ENCODE peak calls at places on chromosomes 7 and 10, in five cellular contexts. V, O, S, D and T are unnamed samples.

GRCh38 chr7:13908667-13909382 is 80.6 kb downstream of the ETV1 start:
- DNase-seq in S (no peak), V (no peak), D (peak), O (no peak), T (no peak)

GRCh38 chr10:73999703-74000102 is 1.8 kb downstream of the VCL start:
- DNase-seq in D (no peak), V (no peak), S (no peak), O (no peak), T (no peak)

GRCh38 chr7:75702515-75702914 is 36.2 kb downstream of the HIP1 start:
- DNase-seq in V (no peak), S (no peak), D (no peak), O (no peak), T (no peak)

GRCh38 chr10:72031706-72032105 is 56.6 kb downstream of the SPOCK2 start:
- DNase-seq in V (no peak), D (no peak), O (no peak), S (no peak), T (no peak)

GRCh38 chr10:43188702-43189101 is 50.5 kb downstream of the CSGALNACT2 start:
- DNase-seq in V (no peak), S (no peak), O (no peak), D (no peak), T (no peak)

GRCh38 chr10:79093658-79094411 is 25.1 kb downstream of the ZMIZ1 start:
- DNase-seq in D (no peak), O (peak), V (peak), S (peak), T (peak)

GRCh38 chr7:64180989-64181388 is 26.0 kb upstream of the ZNF735 start:
- DNase-seq in D (no peak), V (no peak), O (no peak), S (no peak), T (peak)

GRCh38 chr7:116200963-116201362 is 9.4 kb upstream of the TES start:
- DNase-seq in O (no peak), V (no peak), S (no peak), D (no peak), T (no peak)

GRCh38 chr7:91230503-91230902 is 33.7 kb upstream of the FZD1 start:
- DNase-seq in S (no peak), D (no peak), O (no peak), V (no peak), T (no peak)

GRCh38 chr7:70774895-70775527 is 356.9 kb upstream of the GALNT17 start:
- DNase-seq in D (no peak), O (no peak), V (no peak), S (no peak), T (no peak)

GRCh38 chr10:15451137-15452094 is 80.3 kb upstream of the FAM171A1 start:
- DNase-seq in S (no peak), V (no peak), D (no peak), O (no peak), T (peak)

GRCh38 chr7:83267141-83267631 is 104.5 kb upstream of the PCLO start:
- DNase-seq in V (no peak), D (no peak), O (no peak), S (no peak), T (no peak)

GRCh38 chr7:135493362-135493761 is 16.5 kb downstream of the CNOT4 start:
- DNase-seq in S (no peak), D (no peak), V (no peak), O (no peak), T (no peak)

GRCh38 chr7:101702362-101702850 is 73.3 kb upstream of the MYL10 start:
- DNase-seq in O (no peak), S (no peak), V (no peak), D (peak), T (no peak)

GRCh38 chr10:70759769-70760168 is 25.4 kb downstream of the TBATA start:
- DNase-seq in S (no peak), D (no peak), O (no peak), V (no peak), T (no peak)

GRCh38 chr7:41628926-41629325 is 74.0 kb downstream of the INHBA start:
- DNase-seq in V (no peak), S (no peak), D (no peak), O (no peak), T (no peak)

GRCh38 chr7:156897673-156898072 is 4.7 kb upstream of the LMBR1 start:
- DNase-seq in O (no peak), V (no peak), D (no peak), S (no peak), T (no peak)

GRCh38 chr10:22320591-22321155 is at the start of gene BMI1:
- DNase-seq in D (no peak), S (peak), O (peak), V (peak), T (peak)

GRCh38 chr10:13658864-13659685 is 72.3 kb downstream of the PRPF18 start:
- DNase-seq in V (no peak), S (peak), O (no peak), D (no peak), T (no peak)

GRCh38 chr10:4073912-4074311 is 288.9 kb upstream of the KLF6 start:
- DNase-seq in D (no peak), V (no peak), O (no peak), S (no peak), T (no peak)

GRCh38 chr10:44467090-44467489 is 82.2 kb upstream of the CXCL12 start:
- DNase-seq in O (no peak), V (no peak), D (no peak), S (no peak), T (no peak)

GRCh38 chr10:79047875-79048638 is 20.7 kb upstream of the ZMIZ1 start:
- DNase-seq in V (no peak), S (no peak), O (no peak), D (no peak), T (peak)

GRCh38 chr7:151120896-151121295 is 34.6 kb downstream of the AGAP3 start:
- DNase-seq in S (no peak), V (no peak), D (no peak), O (no peak), T (no peak)

GRCh38 chr7:128406147-128406985 is 3.4 kb downstream of the IMPDH1 start:
- DNase-seq in S (no peak), D (no peak), V (peak), O (no peak), T (no peak)

GRCh38 chr7:47336178-47337020 is 245.5 kb downstream of the TNS3 start:
- DNase-seq in S (no peak), D (no peak), V (no peak), O (no peak), T (no peak)

GRCh38 chr10:6671976-6672375 is 91.9 kb upstream of the PRKCQ start:
- DNase-seq in V (no peak), S (no peak), D (no peak), O (no peak), T (no peak)

GRCh38 chr10:46171661-46172060 is 115.1 kb upstream of the ANTXRL start:
- DNase-seq in D (no peak), S (no peak), V (no peak), O (no peak), T (no peak)

GRCh38 chr7:39589323-39590111 is 23.3 kb downstream of the YAE1 start:
- DNase-seq in D (peak), O (peak), V (no peak), S (peak), T (peak)

GRCh38 chr7:2699289-2699620 is 11.3 kb downstream of the AMZ1 start:
- DNase-seq in V (no peak), O (no peak), D (no peak), S (no peak), T (no peak)

GRCh38 chr10:25068152-25069058 is 52.0 kb downstream of the THNSL1 start:
- DNase-seq in D (no peak), S (no peak), O (no peak), V (no peak), T (no peak)

GRCh38 chr10:91471602-91472001 is 61.5 kb downstream of the HECTD2 start:
- DNase-seq in S (no peak), O (no peak), D (no peak), V (no peak), T (no peak)

GRCh38 chr7:2979951-2980350 is 63.7 kb downstream of the CARD11 start:
- DNase-seq in S (no peak), V (no peak), D (no peak), O (no peak), T (no peak)

GRCh38 chr7:100044719-100045118 is 4.9 kb upstream of the ZSCAN21 start:
- DNase-seq in O (no peak), D (no peak), V (no peak), S (no peak), T (peak)

GRCh38 chr10:32056136-32057040 is at the start of gene KIF5B:
- DNase-seq in O (peak), D (peak), S (peak), V (peak), T (peak)
- TF ChIP-seq POLR2A in O (peak), D (peak), S (peak), V (peak), T (peak)

DNA sequence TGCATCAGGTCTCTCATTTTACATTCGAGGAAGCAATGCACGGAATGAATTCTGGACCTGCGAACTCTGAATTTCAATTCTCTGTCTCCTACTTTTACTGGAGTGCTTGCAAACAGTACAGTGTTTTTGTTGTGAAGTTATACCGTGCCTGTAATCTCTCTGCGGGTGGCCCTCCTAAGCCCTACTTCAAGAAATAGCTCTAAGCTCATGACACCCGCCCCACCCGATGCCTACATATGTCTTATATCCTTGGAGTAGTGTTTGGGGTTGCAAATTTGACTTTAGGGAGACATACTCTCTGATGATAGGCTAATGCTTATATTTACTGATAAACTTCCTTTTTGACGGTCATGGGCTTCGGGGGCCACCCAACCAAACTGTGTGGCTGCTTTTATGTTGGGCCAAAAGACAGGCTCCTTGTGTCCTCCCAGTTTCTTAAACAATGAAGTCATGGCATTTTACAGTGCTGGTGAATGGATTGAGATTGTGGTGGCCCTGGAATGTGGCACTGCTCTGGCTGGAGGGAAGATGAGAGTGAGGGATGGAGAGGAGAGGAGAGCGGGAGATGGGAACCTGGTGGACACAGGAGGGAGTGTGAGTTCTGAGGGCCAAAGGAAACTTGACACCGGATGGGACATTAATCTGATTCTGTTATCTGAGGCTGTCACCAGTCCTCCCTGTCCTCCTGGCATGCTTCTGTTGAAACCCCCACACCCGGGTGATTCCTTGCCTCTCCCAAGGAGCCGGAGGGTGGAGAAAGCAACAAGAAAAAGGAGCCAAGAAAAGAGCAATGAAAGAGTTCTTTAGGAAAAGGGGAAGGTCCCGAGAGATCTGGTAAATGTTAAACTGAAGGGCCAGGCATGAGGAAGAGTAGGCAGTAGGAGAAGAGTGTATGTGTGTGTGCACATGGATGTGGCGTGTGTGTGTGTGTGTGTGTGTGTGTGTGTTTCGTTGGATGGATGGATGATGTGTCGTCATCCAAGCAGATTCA is 113.2 kb downstream of the TCF7L2 start:
- DNase-seq in S (no peak), D (no peak), O (no peak), V (no peak), T (peak)
- TF ChIP-seq POLR2A in S (no peak), D (no peak), O (no peak), V (no peak), T (no peak)

GRCh38 chr7:6446977-6447588 is 671 bp downstream of the DAGLB start:
- DNase-seq in D (peak), S (peak), O (peak), V (peak), T (peak)

GRCh38 chr7:6451224-6451705 is 3.5 kb upstream of the DAGLB start:
- DNase-seq in S (no peak), D (no peak), O (no peak), V (no peak), T (peak)

GRCh38 chr7:6448943-6449543 is 1.3 kb upstream of the DAGLB start:
- DNase-seq in D (no peak), S (peak), V (no peak), O (no peak), T (peak)

GRCh38 chr7:6444516-6445269 is 3.1 kb downstream of the DAGLB start:
- DNase-seq in O (no peak), D (no peak), S (no peak), V (no peak), T (no peak)

GRCh38 chr7:6447589-6448210 is at the start of gene DAGLB:
- DNase-seq in V (peak), D (peak), S (peak), O (peak), T (peak)
- TF ChIP-seq POLR2A in V (peak), D (peak), S (peak), O (peak), T (peak)

DNA sequence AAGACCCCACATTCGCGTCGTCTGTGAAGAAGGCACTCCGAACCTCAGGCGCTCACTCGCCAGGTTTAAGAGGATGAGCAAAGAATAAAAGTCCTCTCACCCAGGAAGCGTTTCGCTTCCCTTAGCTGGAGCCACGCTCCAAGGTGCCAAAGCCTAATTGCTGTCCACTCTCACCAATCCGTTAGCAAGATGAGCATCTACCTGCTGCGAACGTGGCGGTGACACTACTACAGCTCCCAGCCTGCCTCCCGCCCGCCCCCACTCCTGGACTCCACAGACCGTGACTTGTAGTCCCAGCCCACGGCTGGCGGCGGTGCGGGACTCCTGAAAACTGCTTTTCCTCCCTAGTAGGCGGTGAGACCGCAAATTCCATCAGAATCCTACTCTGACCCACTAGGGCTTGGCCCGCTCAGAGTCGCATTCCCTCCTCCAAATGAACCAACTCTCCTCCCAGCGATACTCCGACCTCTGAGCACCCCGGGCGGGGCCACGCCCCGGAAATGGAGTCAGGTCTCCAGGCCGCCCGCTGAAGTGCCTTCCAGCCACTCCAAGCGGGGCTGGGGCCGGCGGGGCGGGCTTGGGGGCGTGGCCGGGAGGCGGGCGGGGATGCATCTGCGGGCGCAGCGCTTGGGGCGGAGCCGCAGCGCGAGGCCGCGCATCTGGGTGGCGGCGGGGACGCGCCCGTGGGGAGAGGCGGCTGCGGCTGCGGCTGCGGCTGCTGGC is 521 bp upstream of the PTPN12 start:
- DNase-seq in D (peak), S (peak), V (peak), O (peak), T (peak)
- TF ChIP-seq POLR2A in D (peak), S (peak), V (peak), O (peak), T (peak)

GRCh38 chr7:138854115-138854645 is 56.2 kb upstream of the ATP6V0A4 start:
- DNase-seq in O (no peak), V (no peak), S (no peak), D (no peak), T (no peak)

GRCh38 chr7:138853448-138853847 is 55.5 kb upstream of the ATP6V0A4 start:
- DNase-seq in V (no peak), D (no peak), S (no peak), O (no peak), T (no peak)

GRCh38 chr7:138848056-138848975 is 50.3 kb upstream of the ATP6V0A4 start:
- DNase-seq in O (no peak), V (no peak), S (no peak), D (no peak), T (no peak)

GRCh38 chr7:138849701-138850100 is 51.7 kb upstream of the ATP6V0A4 start:
- DNase-seq in D (no peak), S (no peak), V (no peak), O (no peak), T (no peak)

DNA sequence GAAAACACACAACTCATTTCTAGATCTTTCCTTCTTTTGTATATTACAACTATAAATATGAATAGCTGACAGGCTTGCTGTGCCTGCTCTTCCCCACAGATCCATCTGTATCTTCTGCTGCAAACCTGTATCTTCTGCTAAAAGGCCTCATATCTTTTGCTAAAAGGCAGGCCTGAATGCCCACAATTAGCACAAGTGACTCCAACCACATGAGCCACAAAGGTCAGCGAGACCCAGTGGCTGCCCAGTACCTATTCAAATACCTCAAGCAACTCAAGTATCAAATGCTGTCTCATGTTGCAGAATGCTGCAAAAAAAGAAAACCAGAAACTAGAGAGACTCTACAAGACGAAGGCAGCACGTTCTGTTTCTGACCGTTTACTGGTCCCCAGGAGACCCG is 54.5 kb upstream of the ATP6V0A4 start:
- DNase-seq in D (no peak), O (no peak), V (no peak), S (no peak), T (no peak)
- TF ChIP-seq POLR2A in D (no peak), O (no peak), V (no peak), S (no peak), T (no peak)

DNA sequence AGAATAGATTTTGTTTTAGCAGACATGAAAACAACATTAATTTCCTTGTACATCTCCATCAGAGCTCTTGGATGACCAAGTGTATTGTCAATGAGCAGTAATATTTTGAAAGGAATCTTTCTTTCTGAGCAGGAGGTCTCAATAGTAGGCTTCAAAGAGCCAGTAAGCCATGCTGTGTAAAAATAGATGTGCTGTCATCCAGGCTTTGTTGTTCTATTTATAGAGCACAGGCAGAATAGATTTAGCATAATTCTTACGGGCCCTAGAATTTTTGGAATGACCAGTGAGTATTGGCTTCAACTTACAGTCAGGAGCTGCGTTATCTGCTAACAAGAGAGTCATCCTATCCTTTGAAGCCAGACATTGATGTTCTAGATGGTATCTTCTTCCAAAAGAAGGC is 19.0 kb downstream of the MINPP1 start:
- DNase-seq in D (no peak), O (no peak), S (no peak), V (no peak), T (no peak)
- TF ChIP-seq POLR2A in D (no peak), O (no peak), S (no peak), V (no peak), T (no peak)

DNA sequence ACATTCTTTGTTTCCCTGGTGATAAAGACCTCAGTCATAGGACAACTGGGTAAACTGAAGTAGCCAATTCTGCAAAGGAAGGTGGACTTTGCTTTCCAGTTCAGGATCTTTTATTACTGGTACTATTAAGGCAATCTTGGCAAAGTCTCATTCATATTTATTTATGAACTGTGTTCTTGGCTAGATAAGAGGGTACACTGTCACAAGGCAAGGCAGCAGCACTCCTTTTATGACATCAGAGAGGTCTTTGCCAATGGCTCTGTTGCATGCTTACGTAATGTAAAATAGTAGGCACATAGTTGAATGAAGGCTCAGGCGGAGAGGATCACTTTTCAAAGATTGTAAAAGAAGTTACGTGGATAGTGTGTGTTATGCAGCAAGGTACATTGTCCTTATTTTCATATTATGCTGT is 63.7 kb upstream of the PDK4 start:
- DNase-seq in S (no peak), D (no peak), O (no peak), V (no peak), T (no peak)
- TF ChIP-seq POLR2A in S (no peak), D (no peak), O (no peak), V (no peak), T (no peak)